ENCODE peak calls at places on chromosomes 1 and 21, in four cellular contexts. R, T, S and O are unnamed samples.

GRCh38 chr1:114428083-114428754 is 82.8 kb downstream of the TRIM33 start:
- DNase-seq in S (no peak), R (no peak), T (no peak), O (no peak)

GRCh38 chr1:41954533-41954944 is 35.8 kb upstream of the HIVEP3 start:
- DNase-seq in R (no peak), T (no peak), S (no peak), O (no peak)

GRCh38 chr1:219138747-219139146 is 34.9 kb upstream of the LYPLAL1 start:
- DNase-seq in S (no peak), T (no peak), R (no peak), O (no peak)

GRCh38 chr1:12249181-12249580 is 19.4 kb downstream of the VPS13D start:
- DNase-seq in R (no peak), T (no peak), S (no peak), O (no peak)

GRCh38 chr1:153100241-153100640 is 5.9 kb upstream of the SPRR2E start:
- DNase-seq in S (no peak), R (no peak), T (no peak), O (no peak)

GRCh38 chr1:47437518-47438320 is at the start of gene FOXD2:
- DNase-seq in S (peak; percentile 92), R (peak; percentile 95), T (peak; percentile 96), O (peak; percentile 92)

GRCh38 chr1:79322511-79323027 is 316.0 kb upstream of the ADGRL4 start:
- DNase-seq in S (no peak), R (no peak), T (no peak), O (no peak)

GRCh38 chr1:24793762-24794161 is 48.5 kb downstream of the CLIC4 start:
- DNase-seq in S (no peak), R (no peak), T (no peak), O (no peak)

GRCh38 chr1:16180291-16180824 is 24.5 kb upstream of the EPHA2 start:
- DNase-seq in T (no peak), R (no peak), S (no peak), O (no peak)

GRCh38 chr1:202014060-202014459 is 3.7 kb downstream of the ELF3 start:
- DNase-seq in T (no peak), R (no peak), S (no peak), O (no peak)

GRCh38 chr1:40182956-40183710 is 21.9 kb downstream of the RLF start:
- DNase-seq in R (no peak), S (no peak), T (no peak), O (no peak)

GRCh38 chr1:56068908-56069307 is 510.5 kb downstream of the PLPP3 start:
- DNase-seq in T (no peak), S (no peak), R (no peak), O (no peak)

GRCh38 chr1:78227705-78228260 is 182.0 kb downstream of the GIPC2 start:
- DNase-seq in S (no peak), R (no peak), T (no peak), O (no peak)

GRCh38 chr1:38716229-38716628 is 143.3 kb downstream of the RRAGC start:
- DNase-seq in R (no peak), T (no peak), S (no peak), O (no peak)

GRCh38 chr1:179921981-179922380 is 32.6 kb upstream of the CEP350 start:
- DNase-seq in T (no peak), S (no peak), R (no peak), O (no peak)

GRCh38 chr1:156709743-156710489 is 4.5 kb upstream of the CRABP2 start:
- DNase-seq in T (peak; percentile 71), S (no peak), R (no peak), O (no peak)

GRCh38 chr1:217181205-217181746 is 449.6 kb downstream of the GPATCH2 start:
- DNase-seq in S (no peak), R (no peak), T (peak; percentile 19), O (no peak)

GRCh38 chr1:87210151-87210550 is 118.5 kb upstream of the LMO4 start:
- DNase-seq in T (no peak), S (no peak), R (no peak), O (no peak)

GRCh38 chr1:223244366-223245103 is 101.5 kb upstream of the TLR5 start:
- DNase-seq in R (no peak), S (peak; percentile 32), T (peak; percentile 37), O (no peak)

GRCh38 chr1:161285519-161285918 is 24.2 kb downstream of the MPZ start:
- DNase-seq in S (no peak), T (no peak), R (no peak), O (no peak)

GRCh38 chr1:111275079-111275478 is 15.6 kb upstream of the CHIA start:
- DNase-seq in S (no peak), T (peak; percentile 39), R (no peak), O (no peak)

GRCh38 chr1:15950302-15950701 is 25.6 kb downstream of the ZBTB17 start:
- DNase-seq in T (no peak), R (no peak), S (no peak), O (no peak)

GRCh38 chr1:184658033-184658432 is 96.6 kb downstream of the EDEM3 start:
- DNase-seq in S (no peak), T (no peak), R (no peak), O (no peak)

GRCh38 chr1:229131243-229132105 is 139.4 kb upstream of the RAB4A start:
- DNase-seq in R (no peak), S (no peak), T (no peak), O (no peak)

GRCh38 chr1:15115542-15116330 is 37.8 kb upstream of the TMEM51 start:
- DNase-seq in R (no peak), S (no peak), T (no peak), O (no peak)

GRCh38 chr1:62849031-62849430 is 65.1 kb downstream of the ATG4C start:
- DNase-seq in S (no peak), T (peak; percentile 2), R (no peak), O (no peak)

GRCh38 chr21:33984021-33984481 is 68.4 kb upstream of the ATP5PO start:
- DNase-seq in R (no peak), S (no peak), T (no peak), O (no peak)

GRCh38 chr1:185257947-185258203 is 59.2 kb downstream of the IVNS1ABP start:
- DNase-seq in R (no peak), T (no peak), S (no peak), O (no peak)

GRCh38 chr21:29148535-29148934 is 18.1 kb downstream of the MAP3K7CL start:
- DNase-seq in S (no peak), T (no peak), R (no peak), O (no peak)

GRCh38 chr21:38188037-38188436 is 68.8 kb upstream of the KCNJ15 start:
- DNase-seq in S (no peak), R (no peak), T (no peak), O (no peak)

GRCh38 chr1:2786329-2787162 is 14.9 kb downstream of the TTC34 start:
- DNase-seq in S (peak; percentile 79), R (no peak), T (peak; percentile 80), O (peak; percentile 83)

GRCh38 chr1:232590742-232591082 is 39.2 kb downstream of the SIPA1L2 start:
- DNase-seq in T (no peak), R (no peak), S (no peak), O (no peak)

GRCh38 chr1:29201595-29202051 is 19.9 kb upstream of the SRSF4 start:
- DNase-seq in S (no peak), R (no peak), T (no peak), O (no peak)

GRCh38 chr1:183873642-183874041 is 68.7 kb downstream of the RGL1 start:
- DNase-seq in R (no peak), T (no peak), S (no peak), O (no peak)

GRCh38 chr1:227792216-227793078 is 23.0 kb upstream of the PRSS38 start:
- DNase-seq in S (peak; percentile 9), T (peak; percentile 23), R (no peak), O (no peak)
- TF ChIP-seq CTCF in S (no peak), T (peak; percentile 22), R (peak; percentile 19), O (no peak)

GRCh38 chr1:10754571-10755329 is 41.7 kb downstream of the CASZ1 start:
- DNase-seq in T (no peak), S (no peak), R (no peak), O (no peak)

GRCh38 chr1:10751160-10751559 is 45.3 kb downstream of the CASZ1 start:
- DNase-seq in R (no peak), T (no peak), S (no peak), O (no peak)

GRCh38 chr1:10751561-10752085 is 44.8 kb downstream of the CASZ1 start:
- DNase-seq in T (no peak), R (no peak), S (no peak), O (no peak)

GRCh38 chr1:10755977-10756521 is 40.4 kb downstream of the CASZ1 start:
- DNase-seq in T (peak; percentile 89), S (peak; percentile 65), R (no peak), O (peak; percentile 81)

DNA sequence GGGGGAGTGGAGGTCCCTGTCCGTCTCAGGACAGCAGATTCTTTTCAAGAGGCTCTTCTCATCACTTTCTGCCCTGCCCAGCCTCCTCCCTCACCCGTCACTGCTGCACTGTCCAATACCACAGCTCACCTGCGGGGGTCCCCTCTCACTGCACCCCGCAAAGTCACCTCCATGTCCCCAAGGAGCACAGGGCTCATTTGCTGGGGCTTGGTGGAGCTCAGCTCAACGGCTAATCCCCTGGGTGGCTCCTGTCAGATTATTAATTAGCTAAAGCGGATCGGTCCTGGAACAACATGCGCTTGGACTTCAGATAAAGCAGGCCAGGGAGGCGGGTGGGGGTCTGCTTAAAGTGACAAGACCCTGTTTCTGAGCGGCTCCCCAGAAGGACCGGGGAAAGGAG is 43.2 kb downstream of the CASZ1 start:
- DNase-seq in S (no peak), T (peak; percentile 60), R (no peak), O (peak; percentile 40)
- TF ChIP-seq CTCF in S (no peak), T (no peak), R (peak; percentile 39), O (peak; percentile 47)

DNA sequence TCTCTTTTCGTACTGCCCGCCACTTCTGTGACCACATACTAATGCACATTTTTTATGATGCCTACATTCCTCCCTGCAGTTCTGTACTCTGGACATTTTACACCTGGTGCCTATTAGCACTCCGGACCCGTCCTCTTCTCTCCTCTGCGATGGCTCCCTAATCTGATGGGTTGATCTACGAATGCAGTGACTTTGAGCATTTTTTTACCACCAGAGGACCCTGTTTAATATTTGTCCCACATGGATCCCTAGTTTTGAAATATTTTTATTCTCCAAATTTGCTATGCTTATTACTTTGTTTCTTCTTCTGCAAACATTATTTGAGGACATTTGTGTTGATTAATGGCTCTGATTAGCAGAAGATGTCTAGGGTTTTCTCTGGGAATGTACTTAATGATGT is 5.2 kb downstream of the PPFIA4 start:
- DNase-seq in T (no peak), S (no peak), R (no peak), O (no peak)
- TF ChIP-seq CTCF in T (no peak), S (no peak), R (peak; percentile 45), O (peak; percentile 61)

DNA sequence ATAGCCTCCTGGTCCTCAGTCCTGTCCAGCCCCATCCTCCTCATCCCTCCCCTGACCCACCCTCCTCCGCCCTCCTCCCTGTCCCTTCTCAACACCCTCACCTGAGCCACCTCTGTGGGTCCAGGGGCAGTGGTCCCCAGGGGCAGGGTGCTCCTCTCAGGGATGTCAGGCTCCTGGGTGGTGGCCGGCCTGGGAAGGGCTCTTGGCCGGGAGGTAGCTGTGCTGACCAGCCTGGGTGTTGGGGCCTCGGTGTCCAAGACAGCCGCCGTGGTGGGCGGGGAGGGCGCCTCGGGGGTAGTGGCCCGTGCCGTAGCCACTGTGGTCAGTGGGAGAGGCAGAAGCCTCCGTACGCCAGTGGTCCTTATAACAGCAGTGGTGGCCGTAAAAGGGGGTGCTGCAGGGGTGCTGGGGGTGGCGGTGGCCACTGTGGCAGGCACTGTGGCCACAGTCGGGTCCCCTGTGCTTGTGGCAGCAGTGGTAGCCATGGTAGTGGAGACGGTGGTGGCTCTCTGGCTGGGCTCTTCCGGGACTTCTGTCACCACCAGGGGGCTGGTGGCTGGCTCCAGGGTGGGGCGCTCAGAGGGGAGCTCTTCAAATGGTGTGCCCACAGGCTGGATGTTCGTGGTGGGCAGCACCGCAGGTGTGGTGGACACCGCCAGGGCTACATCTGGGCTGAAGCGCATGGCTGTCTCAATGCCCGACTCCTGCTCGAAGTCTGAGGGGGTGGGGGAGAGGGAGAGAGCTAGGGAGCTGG is 31.9 kb downstream of the SDC3 start:
- DNase-seq in T (no peak), R (no peak), S (no peak), O (no peak)
- TF ChIP-seq CTCF in T (no peak), R (peak; percentile 32), S (no peak), O (no peak)